ENCODE peak calls at places on chromosome 22, in four cellular contexts. J is bronchial epithelial cell, L is GM04503, D is mesendoderm. G is an unnamed sample.

GRCh38 chr22:39242809-39243442 is 1.9 kb downstream of the PDGFB start:
- DNase-seq in J (no peak), L (no peak), D (peak), G (peak)

GRCh38 chr22:23522642-23523251 is 57.3 kb downstream of the IGLL1 start:
- DNase-seq in J (no peak), L (no peak), D (peak), G (peak)

GRCh38 chr22:50599816-50600454 is 658 bp upstream of the MAPK8IP2 start:
- DNase-seq in J (no peak), L (no peak), D (peak), G (peak)

GRCh38 chr22:44023404-44024287 is 456 bp upstream of the PARVB start:
- DNase-seq in J (no peak), L (no peak), D (peak), G (peak)

GRCh38 chr22:42033263-42034181 is 34.9 kb downstream of the WBP2NL start:
- DNase-seq in J (no peak), L (no peak), D (peak), G (no peak)

GRCh38 chr22:44103735-44104134 is 77.0 kb upstream of the PARVG start:
- DNase-seq in J (no peak), L (no peak), D (no peak), G (no peak)

GRCh38 chr22:23215294-23216204 is 35.2 kb downstream of the BCR start:
- DNase-seq in J (peak), L (no peak), D (peak), G (no peak)

GRCh38 chr22:25508161-25508560 is 56.3 kb upstream of the GRK3 start:
- DNase-seq in J (no peak), L (no peak), D (peak), G (peak)

GRCh38 chr22:48404004-48404403 is 1423.7 kb downstream of the BRD1 start:
- DNase-seq in J (no peak), L (no peak), D (no peak), G (no peak)

GRCh38 chr22:37098976-37099577 is 10.4 kb downstream of the TMPRSS6 start:
- DNase-seq in J (no peak), L (no peak), D (peak), G (peak)

GRCh38 chr22:41382098-41382578 is 396 bp downstream of the TEF start:
- DNase-seq in J (no peak), L (no peak), D (no peak), G (peak)

GRCh38 chr22:29136715-29137700 is 64.2 kb downstream of the KREMEN1 start:
- DNase-seq in J (no peak), L (no peak), D (no peak), G (no peak)

GRCh38 chr22:46614070-46614931 is 5.9 kb upstream of the GRAMD4 start:
- DNase-seq in J (no peak), L (no peak), D (no peak), G (no peak)

GRCh38 chr22:49667236-49667635 is 160.4 kb downstream of the BRD1 start:
- DNase-seq in J (no peak), L (no peak), D (no peak), G (no peak)

GRCh38 chr22:35308480-35308945 is 8.8 kb downstream of the TOM1 start:
- DNase-seq in J (no peak), L (no peak), D (no peak), G (no peak)

GRCh38 chr22:35601743-35602633 is 15.1 kb downstream of the MB start:
- DNase-seq in J (peak), L (peak), D (no peak), G (no peak)

GRCh38 chr22:24386814-24387550 is 40.4 kb upstream of the ADORA2A start:
- DNase-seq in J (no peak), L (no peak), D (no peak), G (no peak)